ENCODE peak calls at places on chromosome 9, in six cellular contexts. U is K562, K is RWPE1, G is type B pancreatic cell, Z is heart left ventricle, H is transverse colon. L is an unnamed sample.

GRCh38 chr9:133606722-133607053 is 2.5 kb downstream of the FAM163B start:
- DNase-seq in H (no peak), G (no peak), K (no peak), Z (no peak), U (no peak), L (no peak)

GRCh38 chr9:89428222-89428761 is 69.6 kb downstream of the SEMA4D start:
- DNase-seq in U (no peak), K (no peak), G (no peak), Z (no peak), H (no peak), L (no peak)

GRCh38 chr9:114501786-114502682 is 3.2 kb downstream of the WHRN start:
- DNase-seq in H (no peak), Z (no peak), G (no peak), U (peak; percentile 46), K (peak; percentile 75), L (no peak)

GRCh38 chr9:110141118-110141797 is 66.7 kb downstream of the C9orf152 start:
- DNase-seq in U (no peak), G (no peak), Z (peak; percentile 48), H (no peak), K (peak; percentile 85), L (no peak)

GRCh38 chr9:86629530-86629929 is 275.3 kb upstream of the TUT7 start:
- DNase-seq in H (no peak), G (no peak), Z (no peak), K (no peak), U (no peak), L (no peak)

GRCh38 chr9:111601237-111602018 is 2.0 kb upstream of the PTGR1 start:
- DNase-seq in U (peak; percentile 17), G (no peak), H (no peak), Z (no peak), K (peak; percentile 49), L (no peak)

GRCh38 chr9:4604678-4605095 is 57.4 kb upstream of the PLPP6 start:
- DNase-seq in K (peak; percentile 14), H (peak; percentile 73), U (peak; percentile 39), G (no peak), Z (peak; percentile 58), L (peak; percentile 70)

GRCh38 chr9:34047864-34048729 is 590 bp downstream of the UBAP2 start:
- DNase-seq in H (peak; percentile 69), K (peak; percentile 69), U (peak; percentile 73), G (no peak), Z (peak; percentile 32), L (peak; percentile 41)

GRCh38 chr9:14111670-14112069 is 202.3 kb downstream of the NFIB start:
- DNase-seq in K (no peak), Z (no peak), H (no peak), U (no peak), G (no peak), L (no peak)

GRCh38 chr9:133147412-133148271 is 16.1 kb downstream of the GBGT1 start:
- DNase-seq in K (peak; percentile 92), U (peak; percentile 65), Z (peak; percentile 67), H (peak; percentile 88), G (peak; percentile 90), L (peak; percentile 90)

GRCh38 chr9:137202966-137203365 is 2.4 kb upstream of the TPRN start:
- DNase-seq in U (no peak), G (no peak), H (no peak), Z (no peak), K (no peak), L (no peak)

GRCh38 chr9:133647148-133647547 is 11.0 kb downstream of the DBH start:
- DNase-seq in K (no peak), G (no peak), Z (no peak), U (no peak), H (no peak), L (no peak)

GRCh38 chr9:115262477-115262876 is 144.5 kb upstream of the TNC start:
- DNase-seq in Z (peak; percentile 81), U (no peak), H (peak; percentile 87), K (peak; percentile 98), G (no peak), L (no peak)

GRCh38 chr9:96048954-96049831 is 173.7 kb downstream of the ERCC6L2 start:
- DNase-seq in G (no peak), K (no peak), H (no peak), U (no peak), Z (peak; percentile 29), L (no peak)

GRCh38 chr9:14652729-14653377 is 40.4 kb downstream of the ZDHHC21 start:
- DNase-seq in U (no peak), Z (no peak), H (no peak), G (no peak), K (no peak), L (no peak)

GRCh38 chr9:38362912-38363588 is 29.5 kb upstream of the ALDH1B1 start:
- DNase-seq in H (peak; percentile 22), Z (peak; percentile 20), K (peak; percentile 76), G (no peak), U (peak; percentile 25), L (peak; percentile 26)

GRCh38 chr9:137300607-137301085 is 1.4 kb downstream of the NRARP start:
- DNase-seq in G (no peak), H (peak; percentile 51), Z (peak; percentile 25), K (no peak), U (peak; percentile 52), L (peak; percentile 33)

GRCh38 chr9:112037281-112038016 is 137.6 kb downstream of the SUSD1 start:
- DNase-seq in K (no peak), H (peak; percentile 32), G (no peak), Z (no peak), U (no peak), L (no peak)

GRCh38 chr9:112971415-112971814 is 40.6 kb downstream of the ZNF883 start:
- DNase-seq in U (no peak), Z (no peak), H (peak; percentile 9), K (no peak), G (no peak), L (peak; percentile 56)

GRCh38 chr9:79610019-79610760 is 38.4 kb downstream of the TLE4 start:
- DNase-seq in K (no peak), U (no peak), G (no peak), Z (no peak), H (no peak), L (no peak)

GRCh38 chr9:73680831-73681230 is 529.2 kb downstream of the ANXA1 start:
- DNase-seq in Z (no peak), G (no peak), H (no peak), U (no peak), K (no peak), L (no peak)

GRCh38 chr9:105510024-105510423 is 47.9 kb upstream of the FKTN start:
- DNase-seq in Z (no peak), U (no peak), K (peak; percentile 32), H (no peak), G (no peak), L (no peak)

GRCh38 chr9:111147021-111147420 is 108.8 kb upstream of the LPAR1 start:
- DNase-seq in G (no peak), K (no peak), U (no peak), H (no peak), Z (no peak), L (no peak)

GRCh38 chr9:135075234-135076142 is 12.0 kb upstream of the OLFM1 start:
- DNase-seq in H (peak; percentile 39), G (no peak), Z (peak; percentile 60), K (peak; percentile 32), U (no peak), L (peak; percentile 48)

GRCh38 chr9:98575379-98576346 is 133.1 kb downstream of the GABBR2 start:
- DNase-seq in H (no peak), U (peak; percentile 91), K (peak; percentile 54), Z (no peak), G (no peak), L (no peak)

GRCh38 chr9:87498046-87498815 is 564 bp downstream of the DAPK1 start:
- DNase-seq in Z (peak; percentile 31), G (peak; percentile 81), U (peak; percentile 50), K (peak; percentile 31), H (peak; percentile 45), L (peak; percentile 74)

GRCh38 chr9:16128003-16128402 is 575.2 kb downstream of the CCDC171 start:
- DNase-seq in K (no peak), G (no peak), H (no peak), Z (no peak), U (no peak), L (no peak)

DNA sequence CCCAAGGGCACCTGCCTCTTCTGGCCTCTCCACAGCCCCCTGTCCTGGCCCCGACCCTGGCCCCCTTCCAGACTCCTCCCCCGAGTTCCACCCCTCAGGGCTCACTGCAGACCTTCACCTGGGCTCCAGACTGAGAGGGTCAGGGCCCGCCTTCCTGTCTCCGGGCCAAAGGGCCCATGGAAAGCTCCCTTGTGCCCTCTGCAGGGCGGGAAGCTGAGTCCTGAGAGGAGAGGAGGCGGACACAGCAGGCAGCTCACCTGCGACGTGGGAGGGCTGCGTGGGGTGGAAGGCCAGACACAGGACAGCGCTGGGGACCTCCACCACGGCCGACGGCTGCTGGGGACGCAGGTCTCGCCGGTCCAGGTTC is 20.6 kb downstream of the DYNC2I2 start:
- DNase-seq in U (no peak), H (peak; percentile 75), Z (peak; percentile 68), G (no peak), K (peak; percentile 90), L (peak; percentile 39)
- TF ChIP-seq CTCF in U (peak; percentile 17), H (peak; percentile 52), Z (peak; percentile 48), G (no peak), K (peak; percentile 80), L (no peak)

GRCh38 chr9:120935383-120935857 is 8.8 kb upstream of the TRAF1 start:
- DNase-seq in K (peak; percentile 99), U (peak; percentile 63), Z (peak; percentile 90), H (peak; percentile 96), G (no peak), L (no peak)

GRCh38 chr9:120936011-120936763 is 9.6 kb upstream of the TRAF1 start:
- DNase-seq in K (peak; percentile 98), Z (peak; percentile 93), H (peak; percentile 96), U (peak; percentile 90), G (peak; percentile 87), L (peak; percentile 93)

GRCh38 chr9:120937127-120937526 is 10.5 kb upstream of the TRAF1 start:
- DNase-seq in G (no peak), Z (no peak), U (no peak), H (no peak), K (no peak), L (no peak)

GRCh38 chr9:120937596-120937995 is 11.0 kb upstream of the TRAF1 start:
- DNase-seq in Z (no peak), H (no peak), G (no peak), U (no peak), K (no peak), L (no peak)

DNA sequence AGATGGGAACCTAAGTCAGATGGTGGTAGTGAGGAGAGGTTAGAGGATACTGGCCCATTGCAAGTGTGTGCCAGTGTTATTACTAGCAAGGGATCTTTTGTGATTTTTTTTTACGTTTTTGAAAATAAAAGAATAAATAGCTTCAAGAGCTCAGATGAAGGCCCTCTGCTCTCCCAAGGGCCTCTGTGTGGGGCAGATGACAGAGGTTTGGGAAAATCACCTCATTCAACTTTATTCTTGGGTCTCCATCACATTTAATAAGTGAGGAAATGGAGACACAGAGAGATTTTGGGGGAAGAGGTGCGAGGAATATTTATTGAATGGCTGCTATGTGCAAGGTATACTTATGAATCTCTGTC is 10.1 kb upstream of the TRAF1 start:
- DNase-seq in K (no peak), G (no peak), Z (no peak), H (no peak), U (no peak), L (no peak)
- TF ChIP-seq CTCF in K (peak; percentile 80), G (peak; percentile 45), Z (peak; percentile 8), H (no peak), U (no peak), L (peak; percentile 12)

GRCh38 chr9:81116340-81117207 is 572.8 kb downstream of the TLE1 start:
- DNase-seq in G (no peak), Z (no peak), U (no peak), H (no peak), K (no peak), L (no peak)
- TF ChIP-seq CTCF in G (peak; percentile 39), Z (no peak), U (no peak), H (no peak), K (no peak), L (no peak)

GRCh38 chr9:19087601-19088000 is 15.1 kb downstream of the HAUS6 start:
- DNase-seq in K (no peak), Z (no peak), G (no peak), H (no peak), U (no peak), L (no peak)

GRCh38 chr9:19085295-19085694 is 17.4 kb downstream of the HAUS6 start:
- DNase-seq in Z (no peak), G (no peak), K (peak; percentile 9), U (peak; percentile 6), H (no peak), L (no peak)
- TF ChIP-seq CTCF in Z (peak; percentile 40), G (peak; percentile 62), K (peak; percentile 62), U (peak; percentile 33), H (peak; percentile 39), L (peak; percentile 36)